ENCODE peak calls at places on chromosomes 2 and 18, in nine cellular contexts. I, Y, H, C, B, V, D, U and L are unnamed samples.

GRCh38 chr18:48802543-48803428 is 148.0 kb downstream of the SMAD7 start:
- DNase-seq in I (no peak), Y (no peak), H (no peak), C (no peak), B (no peak), V (no peak), D (no peak), U (no peak), L (no peak)

GRCh38 chr2:171327043-171327496 is 106.7 kb downstream of the METTL8 start:
- DNase-seq in I (no peak), Y (no peak), H (no peak), C (no peak), B (no peak), V (no peak), D (no peak), U (no peak), L (peak)

GRCh38 chr2:186761814-186762213 is 68.0 kb downstream of the FAM171B start:
- DNase-seq in I (no peak), Y (no peak), H (no peak), C (no peak), B (no peak), V (no peak), D (no peak), U (no peak), L (no peak)

GRCh38 chr2:11573418-11574175 is 39.8 kb downstream of the GREB1 start:
- DNase-seq in I (no peak), Y (no peak), H (no peak), C (no peak), B (peak), V (no peak), D (no peak), U (peak), L (no peak)

GRCh38 chr2:191245869-191246531 is 796 bp downstream of the MYO1B start:
- DNase-seq in I (no peak), Y (no peak), H (peak), C (peak), B (peak), V (no peak), D (no peak), U (peak), L (peak)

GRCh38 chr2:73291461-73292315 is 1.7 kb downstream of the EGR4 start:
- DNase-seq in I (no peak), Y (no peak), H (no peak), C (no peak), B (no peak), V (no peak), D (no peak), U (no peak), L (peak)

GRCh38 chr2:120715356-120715755 is 20.3 kb upstream of the GLI2 start:
- DNase-seq in I (no peak), Y (no peak), H (no peak), C (no peak), B (no peak), V (no peak), D (no peak), U (no peak), L (no peak)

GRCh38 chr2:162974771-162975170 is 136.2 kb upstream of the KCNH7 start:
- DNase-seq in I (no peak), Y (no peak), H (no peak), C (no peak), B (no peak), V (no peak), D (no peak), U (no peak), L (no peak)